ENCODE peak calls at places on chromosome 17, in five cellular contexts. I is H1, S is neuronal stem cell, J is IMR-90, C is trophoblast cell. H is an unnamed sample.

GRCh38 chr17:15169676-15170075 is 95.5 kb downstream of the PMP22 start:
- DNase-seq in I (no peak), S (no peak), J (peak), C (no peak), H (no peak)

GRCh38 chr17:55420067-55420775 is 1.4 kb downstream of the MMD start:
- DNase-seq in I (no peak), S (no peak), J (no peak), C (peak), H (no peak)

GRCh38 chr17:17526369-17526768 is 30.2 kb upstream of the RASD1 start:
- DNase-seq in I (no peak), S (no peak), J (no peak), C (no peak), H (no peak)

GRCh38 chr17:82603981-82604448 is 44.2 kb downstream of the WDR45B start:
- DNase-seq in I (no peak), S (no peak), J (peak), C (peak), H (no peak)

GRCh38 chr17:76153640-76154039 is 12.6 kb upstream of the FOXJ1 start:
- DNase-seq in I (no peak), S (no peak), J (peak), C (peak), H (peak)

GRCh38 chr17:79093270-79093669 is 18.6 kb downstream of the ENGASE start:
- DNase-seq in I (no peak), S (no peak), J (no peak), C (no peak), H (no peak)

GRCh38 chr17:79203016-79203415 is 128.4 kb downstream of the ENGASE start:
- DNase-seq in I (no peak), S (no peak), J (no peak), C (no peak), H (no peak)

GRCh38 chr17:73304971-73305786 is 6.6 kb downstream of the CDC42EP4 start:
- DNase-seq in I (peak), S (no peak), J (peak), C (peak), H (peak)

GRCh38 chr17:79659376-79659775 is 48.5 kb upstream of the RBFOX3 start:
- DNase-seq in I (no peak), S (no peak), J (no peak), C (no peak), H (peak)

GRCh38 chr17:57342141-57342540 is 85.8 kb downstream of the MSI2 start:
- DNase-seq in I (no peak), S (no peak), J (no peak), C (no peak), H (no peak)

GRCh38 chr17:39014044-39014794 is 47.0 kb upstream of the FBXO47 start:
- DNase-seq in I (no peak), S (no peak), J (peak), C (peak), H (no peak)

GRCh38 chr17:68398731-68399637 is 58.3 kb downstream of the WIPI1 start:
- DNase-seq in I (peak), S (peak), J (peak), C (peak), H (peak)

GRCh38 chr17:20256144-20256543 is 211.2 kb downstream of the LGALS9B start:
- DNase-seq in I (no peak), S (no peak), J (no peak), C (no peak), H (no peak)

GRCh38 chr17:28524476-28525415 is 18.6 kb downstream of the FOXN1 start:
- DNase-seq in I (no peak), S (no peak), J (peak), C (peak), H (no peak)

GRCh38 chr17:8470447-8471047 is 34.9 kb downstream of the NDEL1 start:
- DNase-seq in I (no peak), S (no peak), J (no peak), C (no peak), H (peak)

GRCh38 chr17:21466550-21466949 is 90.4 kb downstream of the KCNJ12 start:
- DNase-seq in I (no peak), S (no peak), J (no peak), C (no peak), H (no peak)

GRCh38 chr17:71363661-71364060 is 757.2 kb upstream of the SOX9 start:
- DNase-seq in I (no peak), S (no peak), J (no peak), C (no peak), H (no peak)

GRCh38 chr17:29138184-29138955 is 41.8 kb downstream of the MYO18A start:
- DNase-seq in I (no peak), S (no peak), J (peak), C (no peak), H (no peak)

GRCh38 chr17:29699283-29699682 is 76.6 kb upstream of the CORO6 start:
- DNase-seq in I (no peak), S (no peak), J (no peak), C (no peak), H (no peak)

GRCh38 chr17:2595736-2596135 is 2.3 kb downstream of the PAFAH1B1 start:
- DNase-seq in I (no peak), S (no peak), J (no peak), C (no peak), H (no peak)

GRCh38 chr17:12808723-12809122 is 19.4 kb downstream of the ARHGAP44 start:
- DNase-seq in I (no peak), S (no peak), J (no peak), C (no peak), H (no peak)

GRCh38 chr17:75601057-75601987 is 13.7 kb downstream of the MYO15B start:
- DNase-seq in I (peak), S (peak), J (peak), C (peak), H (peak)

GRCh38 chr17:79075433-79075805 is 795 bp downstream of the ENGASE start:
- DNase-seq in I (no peak), S (no peak), J (no peak), C (no peak), H (no peak)

GRCh38 chr17:30922235-30922993 is 669 bp downstream of the ADAP2 start:
- DNase-seq in I (peak), S (no peak), J (no peak), C (peak), H (peak)

GRCh38 chr17:18129041-18129502 is 20.5 kb downstream of the MYO15A start:
- DNase-seq in I (no peak), S (no peak), J (peak), C (no peak), H (no peak)

GRCh38 chr17:57955183-57955952 is at the start of gene CUEDC1:
- DNase-seq in I (peak), S (peak), J (peak), C (peak), H (peak)

GRCh38 chr17:5587431-5588032 is 3.2 kb upstream of the NLRP1 start:
- DNase-seq in I (no peak), S (peak), J (peak), C (peak), H (no peak)

GRCh38 chr17:66123163-66123562 is 68.8 kb downstream of the CEP112 start:
- DNase-seq in I (no peak), S (no peak), J (peak), C (no peak), H (peak)

GRCh38 chr17:27577884-27578717 is 52.9 kb upstream of the LGALS9 start:
- DNase-seq in I (no peak), S (no peak), J (peak), C (peak), H (no peak)

GRCh38 chr17:37483311-37484039 is 6.2 kb upstream of the DUSP14 start:
- DNase-seq in I (no peak), S (no peak), J (peak), C (no peak), H (no peak)

DNA sequence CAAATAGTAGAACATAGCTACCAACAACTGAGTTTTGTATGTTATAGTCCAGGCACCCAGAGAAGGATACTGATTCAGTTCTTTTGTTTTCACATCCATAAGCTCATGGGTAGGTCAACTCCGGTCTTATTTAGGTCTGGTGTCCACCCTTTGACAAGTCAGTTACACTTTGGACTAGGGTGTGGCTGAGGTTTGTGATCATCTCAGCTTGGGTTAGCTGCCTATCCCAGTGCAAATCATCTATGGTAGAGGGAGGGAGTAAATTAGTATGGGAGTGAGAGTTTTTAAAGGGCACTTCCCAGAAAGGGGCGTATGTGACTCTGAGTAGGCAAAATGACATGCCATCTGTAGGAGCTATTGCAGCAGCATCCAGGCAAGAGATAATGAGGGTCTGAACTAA is 66.1 kb downstream of the TANC2 start:
- DNase-seq in I (no peak), S (no peak), J (no peak), C (no peak), H (no peak)
- H3K14ac ChIP-seq in I (no peak), S (no peak), J (no peak), C (no peak), H (no peak)

DNA sequence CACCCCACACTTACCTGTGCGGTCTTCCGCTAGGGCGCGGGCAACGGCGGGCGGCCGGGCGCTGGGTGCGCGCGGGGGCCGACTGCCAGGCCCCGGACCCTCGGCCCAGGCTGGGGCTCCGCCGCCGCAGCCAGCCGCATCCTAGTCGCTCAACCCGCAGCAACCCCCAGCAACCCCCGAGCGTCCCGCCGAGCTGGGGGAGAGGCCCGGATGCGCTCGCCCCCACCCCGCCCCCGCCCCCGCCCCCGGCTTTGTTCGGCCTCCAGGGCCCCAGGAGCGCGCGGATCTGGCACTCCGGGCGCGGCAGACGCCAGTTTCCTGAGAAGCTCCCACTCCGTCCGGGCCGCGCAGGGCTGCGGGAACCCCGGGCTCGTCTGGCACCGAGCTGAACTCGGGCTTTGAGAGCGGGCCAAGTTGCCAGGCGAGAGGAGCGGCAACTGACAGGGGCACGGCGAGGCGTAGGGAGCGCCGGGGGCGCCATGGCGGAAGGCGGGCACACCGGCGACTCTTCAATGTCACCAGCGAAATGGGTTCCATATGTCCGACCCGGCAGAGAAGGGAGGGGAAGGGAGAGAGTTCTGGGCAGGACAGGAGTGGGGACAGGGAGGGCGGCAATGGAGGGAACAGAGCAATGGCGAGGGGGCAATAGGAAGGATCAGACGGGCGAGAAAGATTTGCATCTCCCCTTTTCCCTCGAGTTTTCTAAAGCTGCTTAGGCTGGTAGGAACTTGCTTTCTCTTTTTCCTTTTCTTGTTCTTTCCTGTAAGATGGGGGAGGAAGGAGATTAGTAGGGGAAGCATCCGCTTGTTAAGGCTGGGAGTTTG is 13.7 kb downstream of the HOXB4 start:
- DNase-seq in I (no peak), S (no peak), J (no peak), C (no peak), H (peak)
- H3K14ac ChIP-seq in I (no peak), S (no peak), J (peak), C (peak), H (no peak)

GRCh38 chr17:48613862-48614694 is 1.0 kb downstream of the HOXB8 start:
- DNase-seq in I (no peak), S (no peak), J (peak), C (peak), H (peak)
- H3K14ac ChIP-seq in I (no peak), S (no peak), J (no peak), C (no peak), H (no peak)

DNA sequence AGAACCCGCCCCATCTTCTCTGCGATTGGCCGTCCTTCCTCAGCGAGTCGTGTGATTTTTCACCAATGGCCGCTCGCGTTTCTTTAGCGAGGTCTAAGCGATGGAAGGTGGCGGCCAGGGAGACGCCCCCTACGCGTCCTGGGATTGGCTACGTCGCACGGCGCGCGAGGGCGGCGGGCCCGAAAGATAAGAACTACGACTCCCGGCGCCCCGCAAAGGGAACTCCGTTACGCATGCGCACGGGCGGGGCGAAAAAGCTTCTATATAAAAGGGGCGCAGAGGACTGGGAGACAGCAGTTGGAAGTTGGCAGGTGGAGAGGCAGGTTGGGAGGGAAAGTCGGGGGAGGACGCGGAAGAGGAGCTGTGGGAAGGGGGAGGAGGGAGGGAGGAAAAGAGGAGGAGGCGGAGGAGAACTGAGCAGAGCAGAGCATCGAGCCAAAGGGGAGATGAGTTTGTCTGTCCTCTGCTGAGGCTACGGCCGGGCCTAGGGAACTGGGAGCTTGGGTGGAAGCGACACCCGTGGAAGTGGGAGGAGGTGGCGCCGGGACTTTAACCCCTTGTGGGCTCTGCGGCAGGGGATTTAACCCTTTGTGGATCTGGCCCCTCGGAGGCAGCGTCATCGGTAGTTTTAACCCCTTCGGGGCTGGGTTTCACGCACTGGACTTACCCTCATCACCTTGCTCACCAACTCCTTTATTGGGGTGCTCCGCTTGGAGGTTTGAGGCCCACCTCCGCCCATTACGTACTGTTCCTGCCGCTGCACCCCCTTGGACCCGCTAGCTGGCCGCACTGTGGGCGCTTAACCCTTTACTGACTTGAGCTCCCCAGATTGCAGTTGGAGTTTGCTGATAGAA is at the start of gene HEXIM1:
- DNase-seq in I (peak), S (peak), J (peak), C (peak), H (peak)
- H3K14ac ChIP-seq in I (no peak), S (peak), J (peak), C (peak), H (peak)

DNA sequence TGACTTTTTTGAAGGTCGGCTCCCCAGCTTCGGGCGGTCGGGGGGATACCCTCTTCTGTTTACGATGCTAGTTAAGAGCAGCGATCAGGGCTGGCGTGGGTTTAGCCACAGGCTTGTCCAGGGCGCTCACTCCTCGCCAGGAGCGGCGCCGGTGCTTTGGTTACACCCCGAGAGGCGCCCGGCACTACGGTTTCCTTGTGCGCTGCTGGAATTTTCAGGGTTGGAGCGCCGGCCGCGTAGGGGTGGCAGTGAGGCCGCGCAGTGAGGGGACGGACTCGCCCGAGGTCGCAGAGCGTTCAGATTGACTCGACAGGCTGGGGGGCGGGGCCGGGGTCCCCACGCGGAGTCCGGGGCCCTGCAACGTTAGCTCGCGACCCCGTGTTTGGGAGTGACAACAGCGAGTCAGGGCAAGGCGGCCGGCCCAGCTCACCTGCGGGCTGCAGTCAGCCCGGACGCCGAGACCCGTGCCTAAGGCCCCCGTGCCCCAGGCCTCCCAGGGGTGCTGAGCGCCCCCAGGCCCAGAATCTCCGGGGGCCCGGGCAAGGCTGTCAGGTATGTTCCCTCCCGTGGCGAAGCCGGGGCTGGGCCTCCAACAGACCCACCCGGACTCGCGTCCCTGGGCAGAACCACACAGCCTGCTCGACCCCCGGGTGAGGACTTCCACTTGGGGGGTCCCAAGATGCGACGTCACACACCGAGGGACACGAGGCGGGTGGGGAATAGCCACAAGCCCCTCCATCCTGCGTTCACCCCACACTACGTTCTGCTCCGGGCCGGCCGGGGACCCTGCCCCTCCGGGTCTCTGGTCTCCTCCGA is 1.3 kb upstream of the ACTG1 start:
- DNase-seq in I (peak), S (peak), J (peak), C (peak), H (peak)
- H3K14ac ChIP-seq in I (no peak), S (peak), J (peak), C (peak), H (peak)

H was measured in H9.